ENCODE peak calls at places on chromosomes 12 and 14, in nine cellular contexts. E, I, C, U, Z, X, P, J and O are unnamed samples.

GRCh38 chr12:113792450-113792849 is 173.7 kb downstream of the RBM19 start:
- DNase-seq in E (no peak), I (no peak), C (no peak), U (no peak), Z (no peak), X (no peak), P (no peak), J (no peak), O (no peak)

GRCh38 chr12:123995023-123995422 is 22.0 kb downstream of the ZNF664 start:
- DNase-seq in E (no peak), I (peak; percentile 30), C (no peak), U (no peak), Z (no peak), X (no peak), P (no peak), J (no peak), O (peak; percentile 78)

GRCh38 chr12:4762773-4763172 is 42.6 kb downstream of the GALNT8 start:
- DNase-seq in E (no peak), I (no peak), C (no peak), U (no peak), Z (peak; percentile 28), X (no peak), P (no peak), J (no peak), O (no peak)

GRCh38 chr12:93167841-93168492 is 209.8 kb upstream of the NUDT4 start:
- DNase-seq in E (no peak), I (no peak), C (peak; percentile 77), U (no peak), Z (peak; percentile 67), X (no peak), P (peak; percentile 55), J (no peak), O (peak; percentile 49)

GRCh38 chr12:52630609-52631200 is 12.3 kb upstream of the KRT73 start:
- DNase-seq in E (no peak), I (no peak), C (no peak), U (no peak), Z (no peak), X (no peak), P (no peak), J (peak; percentile 15), O (no peak)

GRCh38 chr12:102429755-102430154 is 50.6 kb downstream of the IGF1 start:
- DNase-seq in E (no peak), I (no peak), C (no peak), U (no peak), Z (no peak), X (no peak), P (no peak), J (no peak), O (no peak)

GRCh38 chr14:23709923-23710322 is 73.8 kb downstream of the DHRS2 start:
- DNase-seq in E (no peak), I (no peak), C (no peak), U (no peak), Z (no peak), X (no peak), P (no peak), J (no peak), O (no peak)

GRCh38 chr14:69464829-69465228 is 19.7 kb upstream of the PLEKHD1 start:
- DNase-seq in E (no peak), I (peak; percentile 94), C (no peak), U (no peak), Z (no peak), X (peak; percentile 98), P (no peak), J (no peak), O (peak; percentile 71)

GRCh38 chr14:24984846-24985589 is 64.9 kb downstream of the STXBP6 start:
- DNase-seq in E (no peak), I (no peak), C (no peak), U (peak; percentile 11), Z (no peak), X (no peak), P (no peak), J (no peak), O (peak; percentile 63)

GRCh38 chr12:40086471-40086870 is 19.4 kb downstream of the SLC2A13 start:
- DNase-seq in E (no peak), I (no peak), C (no peak), U (no peak), Z (no peak), X (no peak), P (no peak), J (no peak), O (no peak)

GRCh38 chr14:75821828-75822521 is 159.8 kb downstream of the TGFB3 start:
- DNase-seq in E (no peak), I (no peak), C (no peak), U (no peak), Z (no peak), X (peak; percentile 34), P (peak; percentile 23), J (no peak), O (no peak)

GRCh38 chr12:120980800-120981368 is 2.5 kb downstream of the HNF1A start:
- DNase-seq in E (no peak), I (no peak), C (no peak), U (no peak), Z (no peak), X (no peak), P (no peak), J (no peak), O (no peak)